ENCODE peak calls at places on chromosomes 13 and 19, in ten cellular contexts. C, I, T, G, L, D, P, Z, W and X are unnamed samples.

GRCh38 chr13:57763689-57764088 is 132.1 kb downstream of the PCDH17 start:
- DNase-seq in D (no peak), L (no peak), W (no peak), I (no peak), Z (no peak), G (no peak), P (no peak), T (no peak), C (no peak), X (no peak)

GRCh38 chr13:112968910-112969691 is at the start of gene MCF2L:
- DNase-seq in G (peak), D (no peak), C (peak), W (peak), I (peak), P (no peak), Z (peak), T (peak), L (peak), X (no peak)

GRCh38 chr19:42276821-42277220 is 7.8 kb downstream of the CIC start:
- DNase-seq in L (no peak), D (no peak), Z (no peak), W (no peak), C (peak), G (no peak), P (no peak), I (no peak), T (no peak), X (peak)

GRCh38 chr13:75339635-75340374 is 142.2 kb downstream of the TBC1D4 start:
- DNase-seq in D (no peak), T (no peak), Z (no peak), I (no peak), G (no peak), L (no peak), C (no peak), W (no peak), P (no peak), X (no peak)

GRCh38 chr19:16197188-16197621 is 506 bp upstream of the AP1M1 start:
- DNase-seq in L (no peak), W (no peak), T (no peak), D (no peak), I (peak), P (peak), G (no peak), Z (peak), C (no peak), X (no peak)

GRCh38 chr13:113928701-113929627 is 44.9 kb downstream of the C13orf46 start:
- DNase-seq in C (no peak), P (no peak), G (no peak), I (peak), T (peak), D (no peak), L (no peak), W (no peak), Z (peak), X (peak)

GRCh38 chr13:71772376-71772775 is 94.6 kb downstream of the DACH1 start:
- DNase-seq in Z (no peak), L (no peak), D (no peak), G (no peak), C (no peak), P (no peak), I (no peak), W (no peak), T (no peak), X (no peak)

GRCh38 chr13:35566340-35566739 is 89.9 kb upstream of the MAB21L1 start:
- DNase-seq in Z (no peak), C (no peak), W (no peak), G (no peak), P (no peak), I (no peak), T (no peak), L (no peak), D (no peak), X (no peak)

GRCh38 chr19:17061205-17061604 is 14.0 kb downstream of the HAUS8 start:
- DNase-seq in T (no peak), C (no peak), P (no peak), Z (no peak), G (no peak), L (no peak), I (no peak), D (no peak), W (no peak), X (no peak)

GRCh38 chr19:1074512-1075283 is 7.7 kb downstream of the ARHGAP45 start:
- DNase-seq in T (peak), I (no peak), P (no peak), D (no peak), G (peak), Z (no peak), W (peak), L (peak), C (peak), X (peak)

GRCh38 chr13:64709079-64709478 is 2521.1 kb downstream of the PCDH9 start:
- DNase-seq in Z (no peak), P (no peak), L (no peak), D (no peak), W (no peak), G (no peak), I (no peak), T (no peak), C (no peak), X (no peak)

GRCh38 chr19:45664575-45664974 is 3.4 kb upstream of the GIPR start:
- DNase-seq in P (no peak), G (no peak), Z (no peak), C (no peak), D (no peak), W (no peak), T (no peak), L (no peak), I (no peak), X (no peak)

GRCh38 chr13:28574617-28575142 is 79.8 kb upstream of the FLT1 start:
- DNase-seq in W (peak), Z (peak), T (no peak), G (no peak), L (no peak), P (peak), C (peak), D (peak), I (peak), X (no peak)

GRCh38 chr19:51327066-51327985 is 14.6 kb downstream of the VSIG10L start:
- DNase-seq in I (no peak), D (no peak), L (no peak), Z (peak), W (peak), T (peak), G (peak), P (no peak), C (peak), X (peak)

GRCh38 chr13:18233783-18234299 is 947.8 kb downstream of the TUBA3C start:
- DNase-seq in D (no peak), C (no peak), W (no peak), Z (no peak), G (no peak), L (no peak), T (no peak), P (no peak), I (no peak), X (no peak)

GRCh38 chr13:91537376-91537775 is 139.0 kb downstream of the GPC5 start:
- DNase-seq in L (no peak), C (no peak), W (no peak), P (no peak), T (no peak), Z (no peak), D (no peak), G (no peak), I (no peak), X (no peak)

GRCh38 chr19:4829001-4829712 is 2.4 kb downstream of the TICAM1 start:
- DNase-seq in G (no peak), T (no peak), C (no peak), I (no peak), P (no peak), W (no peak), D (no peak), L (no peak), Z (no peak), X (peak)